ENCODE peak calls at places on chromosome 2, in five cellular contexts. J is CD4-positive, alpha-beta T cell; V is BJ; B is upper lobe of right lung; G is endodermal cell. H is an unnamed sample.

GRCh38 chr2:215579809-215580208 is 143.9 kb upstream of the FN1 start:
- DNase-seq in J (no peak), G (no peak), B (no peak), V (peak), H (no peak)

GRCh38 chr2:231323316-231323715 is 72.2 kb upstream of the B3GNT7 start:
- DNase-seq in V (no peak), J (no peak), B (no peak), G (peak), H (no peak)

GRCh38 chr2:44290271-44290670 is 15.0 kb downstream of the SLC3A1 start:
- DNase-seq in V (no peak), J (no peak), B (no peak), G (no peak), H (no peak)

GRCh38 chr2:179558010-179558911 is 293.6 kb upstream of the SESTD1 start:
- DNase-seq in J (no peak), B (no peak), V (no peak), G (no peak), H (no peak)

GRCh38 chr2:157067562-157067961 is 189.9 kb upstream of the GALNT5 start:
- DNase-seq in V (no peak), B (no peak), G (no peak), J (no peak), H (no peak)

GRCh38 chr2:9225806-9226205 is 19.2 kb downstream of the ASAP2 start:
- DNase-seq in J (no peak), G (no peak), B (no peak), V (no peak), H (no peak)

GRCh38 chr2:23658466-23658942 is 268.4 kb downstream of the ATAD2B start:
- DNase-seq in V (no peak), J (no peak), G (no peak), B (no peak), H (no peak)

GRCh38 chr2:200302940-200303727 is 3.4 kb upstream of the SPATS2L start:
- DNase-seq in B (no peak), V (no peak), J (no peak), G (no peak), H (no peak)

GRCh38 chr2:86764661-86765307 is 25.9 kb downstream of the CD8A start:
- DNase-seq in B (no peak), J (no peak), G (peak), V (no peak), H (no peak)

GRCh38 chr2:240225116-240225515 is 84.7 kb upstream of the OTOS start:
- DNase-seq in G (no peak), V (no peak), B (no peak), J (no peak), H (no peak)

GRCh38 chr2:127599211-127599610 is 46.7 kb upstream of the GPR17 start:
- DNase-seq in V (no peak), J (no peak), B (no peak), G (no peak), H (no peak)

GRCh38 chr2:218261424-218262273 is 834 bp downstream of the GPBAR1 start:
- DNase-seq in V (no peak), J (no peak), B (peak), G (peak), H (no peak)

GRCh38 chr2:221969830-221970144 is 329.0 kb downstream of the PAX3 start:
- DNase-seq in B (no peak), V (no peak), J (no peak), G (no peak), H (no peak)

GRCh38 chr2:44786045-44786817 is 155.3 kb upstream of the SIX3 start:
- DNase-seq in G (no peak), V (no peak), B (no peak), J (no peak), H (no peak)

GRCh38 chr2:133817680-133818566 is 249.7 kb upstream of the NCKAP5 start:
- DNase-seq in B (no peak), G (no peak), J (no peak), V (peak), H (no peak)

GRCh38 chr2:170828533-170828916 is 11.8 kb downstream of the GAD1 start:
- DNase-seq in G (no peak), B (no peak), V (no peak), J (no peak), H (no peak)

GRCh38 chr2:109644571-109645275 is 30.6 kb downstream of the SOWAHC start:
- DNase-seq in J (no peak), B (no peak), G (peak), V (no peak), H (no peak)

GRCh38 chr2:175010848-175011254 is 5.7 kb upstream of the CHN1 start:
- DNase-seq in G (no peak), V (no peak), B (no peak), J (no peak), H (no peak)

GRCh38 chr2:8116661-8117060 is 565.2 kb upstream of the ID2 start:
- DNase-seq in V (no peak), J (no peak), B (no peak), G (no peak), H (no peak)

GRCh38 chr2:112876971-112877361 is 34.0 kb upstream of the IL37 start:
- DNase-seq in J (no peak), B (no peak), V (no peak), G (no peak), H (no peak)

GRCh38 chr2:238053195-238053776 is 7.5 kb upstream of the SCLY start:
- DNase-seq in G (no peak), V (no peak), B (no peak), J (no peak), H (no peak)

GRCh38 chr2:119028327-119029174 is 86.6 kb downstream of the MARCO start:
- DNase-seq in J (no peak), B (peak), G (peak), V (no peak), H (no peak)

GRCh38 chr2:203225423-203226039 is 13.3 kb upstream of the CYP20A1 start:
- DNase-seq in G (peak), J (peak), B (no peak), V (no peak), H (no peak)

GRCh38 chr2:191740016-191740419 is 62.1 kb downstream of the NABP1 start:
- DNase-seq in V (no peak), B (no peak), G (no peak), J (peak), H (no peak)

GRCh38 chr2:127645395-127646291 is at the start of gene GPR17:
- DNase-seq in G (no peak), J (no peak), V (no peak), B (no peak), H (no peak)

GRCh38 chr2:218387369-218388194 is 5.5 kb downstream of the SLC11A1 start:
- DNase-seq in V (no peak), J (no peak), G (peak), B (peak), H (no peak)

GRCh38 chr2:46801731-46802664 is 113.6 kb downstream of the MCFD2 start:
- DNase-seq in V (no peak), G (no peak), J (no peak), B (no peak), H (peak)

GRCh38 chr2:23566236-23567142 is 181.5 kb downstream of the KLHL29 start:
- DNase-seq in B (no peak), G (peak), V (no peak), J (peak), H (no peak)

GRCh38 chr2:109497911-109498870 is 115.6 kb downstream of the SEPTIN10 start:
- DNase-seq in V (no peak), J (no peak), G (no peak), B (no peak), H (no peak)

GRCh38 chr2:12596771-12597170 is 120.0 kb upstream of the TRIB2 start:
- DNase-seq in B (no peak), G (no peak), J (no peak), V (no peak), H (no peak)

GRCh38 chr2:152247337-152247695 is 71.8 kb upstream of the STAM2 start:
- DNase-seq in V (no peak), G (no peak), B (no peak), J (no peak), H (no peak)

GRCh38 chr2:199468561-199469513 is 11.1 kb upstream of the SATB2 start:
- DNase-seq in V (no peak), G (peak), B (no peak), J (no peak), H (no peak)

GRCh38 chr2:191607101-191607500 is 70.8 kb upstream of the NABP1 start:
- DNase-seq in G (no peak), J (no peak), B (no peak), V (no peak), H (no peak)

GRCh38 chr2:66370824-66371223 is 64.1 kb upstream of the MEIS1 start:
- DNase-seq in G (no peak), J (no peak), B (no peak), V (no peak), H (no peak)

GRCh38 chr2:240782221-240782885 is 37.7 kb downstream of the KIF1A start:
- DNase-seq in G (no peak), B (no peak), V (no peak), J (no peak), H (no peak)

GRCh38 chr2:85777441-85777861 is 23.7 kb downstream of the ATOH8 start:
- DNase-seq in V (no peak), B (no peak), G (no peak), J (no peak), H (no peak)

GRCh38 chr2:171598713-171599319 is 76.5 kb downstream of the CYBRD1 start:
- DNase-seq in G (peak), B (no peak), V (no peak), J (peak), H (no peak)

DNA sequence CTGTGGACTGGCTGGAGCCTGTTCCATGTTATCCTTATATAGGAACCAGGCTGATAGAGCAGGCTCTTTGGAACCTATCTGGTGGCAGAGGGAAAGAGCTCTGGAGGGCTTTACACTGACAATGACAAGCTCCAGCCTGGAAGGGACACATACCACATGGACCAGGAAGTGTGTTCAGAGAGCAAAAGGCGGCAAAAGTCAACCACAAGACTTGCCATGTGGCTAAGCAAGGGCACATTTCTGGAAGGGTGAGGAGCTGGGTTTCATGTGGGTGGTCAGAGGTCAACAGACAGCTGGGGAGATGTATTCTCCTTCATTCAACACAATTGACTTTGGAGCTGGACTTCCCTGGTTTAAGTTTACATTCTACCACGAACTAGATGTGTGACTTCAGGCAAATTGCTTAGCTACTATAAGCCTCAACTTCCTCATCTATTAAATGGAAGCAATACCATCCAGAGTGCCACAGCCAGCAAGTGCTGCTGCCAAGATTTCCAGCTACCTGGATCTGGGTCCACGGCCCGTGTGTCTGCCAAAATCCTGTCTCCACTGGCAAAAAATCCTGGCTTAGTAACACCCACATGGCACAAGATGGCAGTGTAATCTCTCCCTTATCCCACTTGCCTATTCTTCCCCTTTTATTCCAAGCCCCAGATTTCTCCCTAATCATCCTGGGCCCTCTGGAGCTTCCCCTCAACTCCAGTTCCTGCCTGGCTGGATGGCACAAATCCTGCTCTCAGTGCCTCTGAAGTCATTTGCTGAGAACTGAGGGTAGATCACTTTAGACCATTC is 325.3 kb downstream of the DYSF start:
- DNase-seq in G (no peak), V (no peak), B (no peak), J (no peak), H (no peak)
- TF ChIP-seq CTCF in G (no peak), V (peak), B (no peak), J (no peak), H (peak)

DNA sequence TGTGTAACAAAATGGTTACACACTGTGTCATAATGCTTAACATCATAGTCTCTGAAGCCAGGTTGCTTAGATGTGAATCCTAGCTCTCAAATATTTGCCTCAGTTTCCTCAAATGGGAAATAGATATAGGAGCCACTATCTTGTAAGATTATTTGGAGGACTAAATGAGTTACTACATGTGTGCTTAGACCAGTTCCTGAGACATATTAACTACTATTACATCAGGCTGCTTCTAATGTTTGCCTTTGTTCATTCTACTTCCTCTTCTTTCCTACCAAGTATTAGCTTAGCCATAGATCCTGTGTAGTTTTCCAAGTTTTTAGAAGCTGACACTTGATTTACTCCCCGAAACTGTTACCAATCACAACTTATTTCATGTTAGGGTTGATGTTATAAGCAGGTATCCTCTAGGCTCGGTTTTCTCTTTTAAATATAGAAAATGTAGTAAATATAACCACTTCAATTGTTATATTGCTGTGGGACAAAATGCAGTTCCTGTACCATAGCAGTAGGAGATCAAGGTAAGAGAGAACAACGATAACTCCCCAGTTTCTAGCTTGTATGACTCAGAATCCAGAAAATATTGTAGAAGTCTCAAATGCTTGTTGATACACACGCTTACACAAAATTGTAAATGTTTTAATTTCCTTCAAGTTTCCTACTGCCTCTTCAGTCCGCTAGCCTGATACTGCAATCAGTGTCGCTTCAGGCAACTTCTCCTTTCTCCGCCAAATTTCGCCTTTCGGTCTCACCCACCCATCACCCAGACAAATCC is 749 bp upstream of the DNAJC10 start:
- DNase-seq in B (no peak), J (no peak), G (no peak), V (peak), H (no peak)
- TF ChIP-seq CTCF in B (no peak), J (no peak), G (no peak), V (no peak), H (peak)

GRCh38 chr2:88187038-88187676 is 17.0 kb downstream of the THNSL2 start:
- DNase-seq in B (no peak), J (no peak), G (peak), V (no peak), H (no peak)

GRCh38 chr2:88190808-88191721 is 20.9 kb downstream of the THNSL2 start:
- DNase-seq in B (no peak), G (peak), V (no peak), J (no peak), H (no peak)

GRCh38 chr2:88185480-88185879 is 15.3 kb downstream of the THNSL2 start:
- DNase-seq in B (no peak), G (no peak), J (no peak), V (no peak), H (no peak)

GRCh38 chr2:88188741-88189140 is 18.6 kb downstream of the THNSL2 start:
- DNase-seq in J (no peak), G (no peak), B (no peak), V (no peak), H (no peak)

GRCh38 chr2:88187927-88188326 is 17.8 kb downstream of the THNSL2 start:
- DNase-seq in J (no peak), B (no peak), G (peak), V (no peak), H (no peak)
- TF ChIP-seq CTCF in J (no peak), B (peak), G (peak), V (peak), H (peak)

GRCh38 chr2:16506366-16506765 is 159.3 kb downstream of the CYRIA start:
- DNase-seq in V (no peak), J (no peak), G (no peak), B (no peak), H (no peak)

GRCh38 chr2:16511041-16511440 is 154.6 kb downstream of the CYRIA start:
- DNase-seq in B (no peak), V (no peak), J (no peak), G (no peak), H (no peak)

GRCh38 chr2:16507655-16508054 is 158.0 kb downstream of the CYRIA start:
- DNase-seq in V (no peak), J (no peak), B (no peak), G (peak), H (no peak)

GRCh38 chr2:16509042-16509441 is 156.6 kb downstream of the CYRIA start:
- DNase-seq in G (no peak), B (no peak), J (no peak), V (no peak), H (no peak)

GRCh38 chr2:16508061-16508851 is 157.4 kb downstream of the CYRIA start:
- DNase-seq in V (no peak), J (no peak), G (peak), B (peak), H (peak)
- TF ChIP-seq CTCF in V (no peak), J (no peak), G (peak), B (peak), H (peak)

H was measured in type B pancreatic cell.